ENCODE peak calls at places on chromosomes 6 and 20, in eight cellular contexts. Q is astrocyte of the spinal cord, F is fibroblast of lung, C is dorsolateral prefrontal cortex, O is hepatocyte, G is mammary epithelial cell, Z is AG04450, V is cardiac muscle cell. U is an unnamed sample.

GRCh38 chr20:43255877-43256276 is 66.2 kb upstream of the PTPRT start:
- DNase-seq in Q (no peak), F (no peak), C (no peak), O (no peak), G (no peak), Z (no peak), V (no peak), U (no peak)

GRCh38 chr20:12252793-12253192 is 335.1 kb downstream of the BTBD3 start:
- DNase-seq in Q (peak; percentile 35), F (peak; percentile 8), C (no peak), O (no peak), G (no peak), Z (no peak), V (no peak), U (no peak)

GRCh38 chr6:128112494-128112893 is 211.6 kb upstream of the THEMIS start:
- DNase-seq in Q (peak; percentile 14), F (peak; percentile 44), C (no peak), O (peak; percentile 6), G (no peak), Z (no peak), V (no peak), U (no peak)

GRCh38 chr6:46491201-46491788 is at the start of gene RCAN2:
- DNase-seq in Q (peak; percentile 26), F (peak; percentile 26), C (peak; percentile 68), O (peak; percentile 80), G (peak; percentile 42), Z (no peak), V (peak; percentile 92), U (peak; percentile 51)

GRCh38 chr20:24485981-24486380 is 16.6 kb downstream of the SYNDIG1 start:
- DNase-seq in Q (no peak), F (no peak), C (no peak), O (no peak), G (no peak), Z (no peak), V (no peak), U (no peak)

GRCh38 chr6:105318660-105319059 is 84.2 kb downstream of the PREP start:
- DNase-seq in Q (peak; percentile 67), F (peak; percentile 32), C (no peak), O (no peak), G (peak; percentile 85), Z (no peak), V (no peak), U (no peak)

GRCh38 chr20:25224941-25225340 is 22.9 kb upstream of the PYGB start:
- DNase-seq in Q (no peak), F (no peak), C (no peak), O (no peak), G (no peak), Z (no peak), V (no peak), U (no peak)

GRCh38 chr6:167475947-167476346 is 151.1 kb downstream of the TTLL2 start:
- DNase-seq in Q (no peak), F (no peak), C (no peak), O (no peak), G (no peak), Z (no peak), V (peak; percentile 54), U (no peak)

GRCh38 chr20:40807094-40807623 is 118.1 kb upstream of the MAFB start:
- DNase-seq in Q (no peak), F (no peak), C (no peak), O (no peak), G (no peak), Z (no peak), V (peak; percentile 70), U (no peak)

GRCh38 chr20:25360631-25361286 is 29.9 kb downstream of the ABHD12 start:
- DNase-seq in Q (peak; percentile 73), F (peak; percentile 33), C (no peak), O (no peak), G (no peak), Z (no peak), V (no peak), U (no peak)

GRCh38 chr6:143806282-143807102 is 36.6 kb upstream of the LTV1 start:
- DNase-seq in Q (peak; percentile 86), F (peak; percentile 67), C (no peak), O (peak; percentile 29), G (peak; percentile 64), Z (peak; percentile 23), V (no peak), U (no peak)

GRCh38 chr6:32583527-32583898 is 6.1 kb downstream of the HLA-DRB1 start:
- DNase-seq in Q (no peak), F (no peak), C (no peak), O (no peak), G (no peak), Z (no peak), V (no peak), U (no peak)

GRCh38 chr6:149003560-149003959 is 256.7 kb downstream of the UST start:
- DNase-seq in Q (no peak), F (no peak), C (no peak), O (no peak), G (peak; percentile 14), Z (no peak), V (no peak), U (no peak)

GRCh38 chr6:169251822-169252804 is 1.5 kb downstream of the THBS2 start:
- DNase-seq in Q (no peak), F (no peak), C (no peak), O (no peak), G (no peak), Z (no peak), V (no peak), U (no peak)

GRCh38 chr20:62733250-62733842 is 24.7 kb downstream of the NTSR1 start:
- DNase-seq in Q (no peak), F (no peak), C (peak; percentile 12), O (no peak), G (no peak), Z (no peak), V (no peak), U (peak; percentile 37)

GRCh38 chr20:1803216-1804128 is 91.7 kb upstream of the SIRPA start:
- DNase-seq in Q (peak; percentile 57), F (peak; percentile 59), C (peak; percentile 77), O (peak; percentile 69), G (no peak), Z (no peak), V (peak; percentile 80), U (no peak)

GRCh38 chr6:36631326-36632046 is 37.3 kb downstream of the SRSF3 start:
- DNase-seq in Q (no peak), F (no peak), C (no peak), O (no peak), G (no peak), Z (no peak), V (peak; percentile 60), U (no peak)

DNA sequence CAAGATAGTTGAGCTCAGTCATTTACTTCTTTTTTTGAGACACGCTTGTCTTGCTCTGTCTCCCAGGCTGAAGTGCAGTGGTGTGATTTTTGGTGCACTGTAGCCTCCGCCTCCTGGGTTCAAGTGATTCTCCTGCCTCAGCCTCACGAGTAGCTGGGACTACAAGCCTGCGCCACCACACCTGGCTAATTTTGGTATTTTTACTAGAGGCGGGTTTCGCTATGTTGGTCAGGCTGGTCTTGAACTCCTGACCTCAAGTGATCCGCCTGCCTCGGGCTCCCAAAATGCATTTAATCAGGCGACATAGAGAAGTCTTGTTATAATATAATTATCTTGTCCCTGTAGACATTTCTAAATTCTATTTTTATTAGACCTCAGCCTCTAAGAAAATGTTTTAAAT is 6.1 kb downstream of the AMD1 start:
- DNase-seq in Q (no peak), F (no peak), C (no peak), O (no peak), G (no peak), Z (no peak), V (no peak), U (no peak)
- H3K4me3 ChIP-seq in Q (no peak overlapping the region), F (no peak overlapping the region), C (no peak overlapping the region), O (no peak overlapping the region), G (no peak overlapping the region), Z (no peak overlapping the region), V (no peak overlapping the region), U (no peak overlapping the region)

GRCh38 chr6:122365775-122366403 is 33.6 kb upstream of the HSF2 start:
- DNase-seq in Q (no peak), F (no peak), C (no peak), O (peak; percentile 11), G (peak; percentile 17), Z (no peak), V (no peak), U (no peak)

GRCh38 chr6:122361314-122361979 is 38.0 kb upstream of the HSF2 start:
- DNase-seq in Q (no peak), F (no peak), C (no peak), O (no peak), G (no peak), Z (no peak), V (no peak), U (no peak)

GRCh38 chr6:122360809-122361208 is 38.6 kb upstream of the HSF2 start:
- DNase-seq in Q (no peak), F (no peak), C (no peak), O (no peak), G (no peak), Z (no peak), V (no peak), U (no peak)

DNA sequence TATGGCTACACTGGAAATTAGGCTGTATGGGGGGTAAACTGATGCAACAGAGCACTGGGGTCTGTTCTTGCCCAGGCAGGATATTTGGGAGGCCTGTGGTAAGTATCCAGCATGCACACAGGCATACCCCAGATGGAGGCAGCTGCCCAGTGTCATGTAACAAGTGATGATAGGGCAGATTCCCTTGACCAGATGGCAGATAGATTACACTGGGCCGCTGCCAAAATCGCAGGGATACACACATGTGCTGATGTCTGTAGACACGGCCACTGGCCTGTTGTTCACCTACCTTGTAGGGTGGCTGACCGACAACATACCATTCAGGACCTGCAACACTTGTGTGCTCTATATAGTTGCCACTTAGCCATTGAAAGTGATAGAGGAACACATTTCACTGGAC is 35.4 kb upstream of the HSF2 start:
- DNase-seq in Q (no peak), F (no peak), C (no peak), O (no peak), G (no peak), Z (no peak), V (no peak), U (no peak)
- TF ChIP-seq CTCF in Q (no peak), F (no peak), C (no peak), O (no peak), G (no peak), Z (no peak), V (no peak), U (no peak)

GRCh38 chr6:537114-537513 is 119.8 kb downstream of the HUS1B start:
- DNase-seq in Q (no peak), F (no peak), C (no peak), O (no peak), G (no peak), Z (no peak), V (no peak), U (no peak)
- H3K4me3 ChIP-seq in Q (no peak overlapping the region), F (no peak overlapping the region), C (no peak overlapping the region), O (no peak overlapping the region), G (no peak overlapping the region), Z (no peak overlapping the region), V (no peak overlapping the region), U (no peak overlapping the region)

DNA sequence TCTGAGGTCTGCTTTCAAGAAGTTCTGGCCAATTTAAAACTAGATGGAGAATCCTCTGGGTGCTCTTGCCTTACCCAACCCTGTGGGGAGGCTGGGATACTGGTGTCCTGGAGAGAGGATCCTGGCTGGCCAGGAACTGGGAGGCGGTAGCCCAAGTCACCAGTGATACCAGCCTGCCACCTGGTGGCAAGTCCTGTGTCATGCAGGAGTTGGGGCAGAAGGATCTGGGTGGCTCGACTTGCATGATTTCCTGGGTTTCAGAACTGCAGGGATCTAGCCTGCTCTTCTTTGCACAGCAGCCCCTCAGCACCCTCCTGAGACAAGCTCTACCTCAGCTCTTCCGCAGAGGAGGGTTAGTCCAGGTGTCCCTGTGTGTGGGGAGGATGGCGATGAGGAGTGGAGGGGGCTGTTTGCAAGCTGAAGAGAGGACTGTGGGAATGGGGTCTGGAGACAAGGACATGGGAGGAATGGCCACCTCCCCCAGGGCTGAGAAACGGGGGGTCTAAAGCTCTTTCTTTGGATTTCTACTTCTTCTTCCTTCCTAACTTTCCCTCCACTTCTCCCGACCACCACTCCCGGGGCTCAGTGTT is 4.2 kb downstream of the KCNK17 start:
- DNase-seq in Q (peak; percentile 50), F (peak; percentile 61), C (peak; percentile 82), O (peak; percentile 83), G (peak; percentile 50), Z (peak; percentile 20), V (peak; percentile 81), U (peak; percentile 85)
- TF ChIP-seq CTCF in Q (peak; percentile 92), F (peak; percentile 78), C (peak; percentile 89), O (peak; percentile 85), G (peak; percentile 93), Z (peak; percentile 87), V (peak; percentile 93), U (peak; percentile 92)

U was measured in Caco-2.